ENCODE peak calls at places on chromosomes 4 and X, in ten cellular contexts. R is GM03348; Q is GM06990; S is activated CD8-positive, alpha-beta T cell treated with anti-CD3 and anti-CD28 coated beads for 36 hours; O is AG08396; V is ACHN; Y is T-helper 2 cell; D is dorsolateral prefrontal cortex; B is NT2/D1; A is GM12865. P is an unnamed sample.

GRCh38 chr4:55941881-55942280 is 6.9 kb upstream of the CEP135 start:
- DNase-seq in Q (no peak), A (no peak), B (no peak), S (no peak), V (no peak), R (no peak), O (no peak), Y (no peak), D (no peak), P (no peak)

GRCh38 chrX:57918750-57919436 is 8.6 kb upstream of the ZXDA start:
- DNase-seq in Q (no peak), A (peak; percentile 28), S (peak; percentile 16), Y (no peak), V (peak; percentile 41), B (no peak), D (no peak), O (no peak), R (no peak), P (no peak)

GRCh38 chr4:123046096-123046495 is 123.7 kb upstream of the NUDT6 start:
- DNase-seq in V (no peak), S (no peak), A (no peak), B (no peak), R (no peak), O (no peak), D (no peak), Q (no peak), Y (no peak), P (no peak)

GRCh38 chr4:108941914-108942379 is 179.1 kb upstream of the ETNPPL start:
- DNase-seq in Y (no peak), O (no peak), R (no peak), V (no peak), S (no peak), A (no peak), Q (no peak), D (no peak), B (no peak), P (no peak)

GRCh38 chr4:25863347-25863784 is 578 bp upstream of the SEL1L3 start:
- DNase-seq in Y (no peak), S (peak; percentile 29), B (no peak), D (no peak), R (no peak), V (peak; percentile 14), O (no peak), Q (no peak), A (no peak), P (no peak)

GRCh38 chrX:30618160-30618765 is 35.0 kb upstream of the GK start:
- DNase-seq in Q (no peak), V (no peak), D (no peak), A (peak; percentile 42), B (peak; percentile 1), Y (no peak), S (no peak), R (no peak), O (no peak), P (no peak)

GRCh38 chr4:82694106-82694505 is 104.5 kb downstream of the SCD5 start:
- DNase-seq in O (no peak), S (no peak), D (no peak), V (no peak), A (no peak), B (no peak), R (no peak), Y (no peak), Q (no peak), P (no peak)

GRCh38 chr4:151228196-151229119 is 48.5 kb upstream of the PRSS48 start:
- DNase-seq in R (no peak), Q (no peak), D (no peak), V (no peak), Y (no peak), A (no peak), S (no peak), O (no peak), B (no peak), P (no peak)

GRCh38 chr4:40240040-40240653 is 43.3 kb downstream of the RHOH start:
- DNase-seq in A (no peak), S (peak; percentile 28), Q (no peak), O (no peak), Y (no peak), B (no peak), R (no peak), V (no peak), D (no peak), P (no peak)

P was measured in chondrocyte.